ENCODE peak calls at places on chromosome 1, in six cellular contexts. One of them, this sample, is unnamed.

GRCh38 chr1:45840704-45841103 is 37.3 kb downstream of the MAST2 start:
- DNase-seq in fibroblast of lung: no peak
- DNase-seq in astrocyte: no peak
- DNase-seq in fibroblast of the aortic adventitia: peak
- DNase-seq in AG09309: no peak
- DNase-seq in uterus: no peak
- DNase-seq in this sample: no peak

GRCh38 chr1:156214024-156214748 is 1.4 kb downstream of the PMF1 start:
- DNase-seq in fibroblast of lung: peak
- DNase-seq in astrocyte: peak
- DNase-seq in fibroblast of the aortic adventitia: peak
- DNase-seq in AG09309: no peak
- DNase-seq in uterus: no peak
- DNase-seq in this sample: no peak

GRCh38 chr1:153793261-153793972 is 18.2 kb downstream of the SLC27A3 start:
- DNase-seq in AG09309: no peak
- DNase-seq in fibroblast of lung: no peak
- DNase-seq in uterus: no peak
- DNase-seq in astrocyte: no peak
- DNase-seq in fibroblast of the aortic adventitia: no peak
- DNase-seq in this sample: no peak

GRCh38 chr1:179002552-179003345 is 22.9 kb upstream of the FAM20B start:
- DNase-seq in fibroblast of the aortic adventitia: peak
- DNase-seq in AG09309: no peak
- DNase-seq in astrocyte: peak
- DNase-seq in uterus: peak
- DNase-seq in fibroblast of lung: peak
- DNase-seq in this sample: no peak

GRCh38 chr1:61184035-61184713 is 101.8 kb downstream of the NFIA start:
- DNase-seq in uterus: peak
- DNase-seq in fibroblast of the aortic adventitia: peak
- DNase-seq in astrocyte: peak
- DNase-seq in AG09309: no peak
- DNase-seq in fibroblast of lung: peak
- DNase-seq in this sample: peak

GRCh38 chr1:92876351-92876750 is 44.5 kb downstream of the RPL5 start:
- DNase-seq in fibroblast of lung: no peak
- DNase-seq in AG09309: no peak
- DNase-seq in uterus: no peak
- DNase-seq in astrocyte: no peak
- DNase-seq in fibroblast of the aortic adventitia: no peak
- DNase-seq in this sample: no peak

GRCh38 chr1:218600968-218601367 is 255.8 kb downstream of the TGFB2 start:
- DNase-seq in fibroblast of lung: peak
- DNase-seq in astrocyte: no peak
- DNase-seq in fibroblast of the aortic adventitia: peak
- DNase-seq in uterus: no peak
- DNase-seq in AG09309: no peak
- DNase-seq in this sample: no peak

GRCh38 chr1:156859523-156860112 is 701 bp upstream of the INSRR start:
- DNase-seq in astrocyte: peak
- DNase-seq in fibroblast of the aortic adventitia: peak
- DNase-seq in uterus: no peak
- DNase-seq in fibroblast of lung: peak
- DNase-seq in AG09309: no peak
- DNase-seq in this sample: no peak

GRCh38 chr1:234772345-234773147 is 162.6 kb upstream of the IRF2BP2 start:
- DNase-seq in fibroblast of lung: peak
- DNase-seq in AG09309: peak
- DNase-seq in fibroblast of the aortic adventitia: peak
- DNase-seq in uterus: peak
- DNase-seq in astrocyte: peak
- DNase-seq in this sample: peak

GRCh38 chr1:201877877-201878339 is 10.8 kb upstream of the SHISA4 start:
- DNase-seq in uterus: no peak
- DNase-seq in astrocyte: peak
- DNase-seq in AG09309: no peak
- DNase-seq in fibroblast of lung: peak
- DNase-seq in fibroblast of the aortic adventitia: peak
- DNase-seq in this sample: no peak

GRCh38 chr1:32701951-32702598 is 495 bp downstream of the SYNC start:
- DNase-seq in fibroblast of the aortic adventitia: peak
- DNase-seq in AG09309: no peak
- DNase-seq in fibroblast of lung: peak
- DNase-seq in astrocyte: peak
- DNase-seq in uterus: peak
- DNase-seq in this sample: no peak

GRCh38 chr1:205774277-205775014 is 836 bp downstream of the RAB29 start:
- DNase-seq in fibroblast of lung: peak
- DNase-seq in AG09309: no peak
- DNase-seq in uterus: no peak
- DNase-seq in fibroblast of the aortic adventitia: no peak
- DNase-seq in astrocyte: no peak
- DNase-seq in this sample: no peak

GRCh38 chr1:246583448-246584185 is 17.4 kb downstream of the CNST start:
- DNase-seq in uterus: peak
- DNase-seq in fibroblast of lung: no peak
- DNase-seq in astrocyte: no peak
- DNase-seq in AG09309: no peak
- DNase-seq in fibroblast of the aortic adventitia: peak
- DNase-seq in this sample: peak

GRCh38 chr1:156167536-156167935 is 14.2 kb downstream of the SEMA4A start:
- DNase-seq in uterus: no peak
- DNase-seq in fibroblast of the aortic adventitia: peak
- DNase-seq in fibroblast of lung: peak
- DNase-seq in astrocyte: peak
- DNase-seq in AG09309: no peak
- DNase-seq in this sample: no peak

GRCh38 chr1:30151119-30151518 is 572.3 kb downstream of the MATN1 start:
- DNase-seq in uterus: no peak
- DNase-seq in fibroblast of the aortic adventitia: no peak
- DNase-seq in AG09309: no peak
- DNase-seq in fibroblast of lung: no peak
- DNase-seq in astrocyte: no peak
- DNase-seq in this sample: no peak

GRCh38 chr1:79785964-79786363 is 779.4 kb upstream of the ADGRL4 start:
- DNase-seq in AG09309: no peak
- DNase-seq in astrocyte: no peak
- DNase-seq in uterus: no peak
- DNase-seq in fibroblast of lung: no peak
- DNase-seq in fibroblast of the aortic adventitia: no peak
- DNase-seq in this sample: no peak

GRCh38 chr1:29864431-29865022 is 628.2 kb downstream of the PTPRU start:
- DNase-seq in uterus: no peak
- DNase-seq in astrocyte: no peak
- DNase-seq in fibroblast of lung: no peak
- DNase-seq in fibroblast of the aortic adventitia: no peak
- DNase-seq in AG09309: no peak
- DNase-seq in this sample: no peak

GRCh38 chr1:21293537-21294265 is 3.4 kb upstream of the ECE1 start:
- DNase-seq in AG09309: no peak
- DNase-seq in fibroblast of the aortic adventitia: no peak
- DNase-seq in fibroblast of lung: no peak
- DNase-seq in uterus: no peak
- DNase-seq in astrocyte: no peak
- DNase-seq in this sample: no peak

GRCh38 chr1:99727575-99728190 is 38.8 kb downstream of the FRRS1 start:
- DNase-seq in fibroblast of the aortic adventitia: peak
- DNase-seq in fibroblast of lung: peak
- DNase-seq in astrocyte: peak
- DNase-seq in uterus: no peak
- DNase-seq in AG09309: peak
- DNase-seq in this sample: no peak

GRCh38 chr1:80509965-80510522 is 1290.7 kb upstream of the ADGRL2 start:
- DNase-seq in AG09309: no peak
- DNase-seq in fibroblast of the aortic adventitia: no peak
- DNase-seq in fibroblast of lung: no peak
- DNase-seq in uterus: no peak
- DNase-seq in astrocyte: no peak
- DNase-seq in this sample: no peak

GRCh38 chr1:23897083-23897482 is 16.1 kb downstream of the CNR2 start:
- DNase-seq in fibroblast of lung: no peak
- DNase-seq in AG09309: no peak
- DNase-seq in fibroblast of the aortic adventitia: no peak
- DNase-seq in astrocyte: no peak
- DNase-seq in uterus: no peak
- DNase-seq in this sample: no peak

GRCh38 chr1:169634877-169635276 is 5.0 kb upstream of the SELP start:
- DNase-seq in fibroblast of the aortic adventitia: no peak
- DNase-seq in astrocyte: no peak
- DNase-seq in AG09309: no peak
- DNase-seq in fibroblast of lung: no peak
- DNase-seq in uterus: no peak
- DNase-seq in this sample: no peak

GRCh38 chr1:59692591-59692990 is 122.2 kb upstream of the HOOK1 start:
- DNase-seq in uterus: peak
- DNase-seq in fibroblast of lung: peak
- DNase-seq in AG09309: peak
- DNase-seq in astrocyte: peak
- DNase-seq in fibroblast of the aortic adventitia: peak
- DNase-seq in this sample: peak

GRCh38 chr1:86441997-86442396 is 18.0 kb downstream of the CLCA2 start:
- DNase-seq in AG09309: no peak
- DNase-seq in astrocyte: no peak
- DNase-seq in fibroblast of the aortic adventitia: no peak
- DNase-seq in fibroblast of lung: no peak
- DNase-seq in uterus: no peak
- DNase-seq in this sample: no peak

GRCh38 chr1:113811353-113811887 is 856 bp downstream of the RSBN1 start:
- DNase-seq in AG09309: no peak
- DNase-seq in uterus: no peak
- DNase-seq in fibroblast of the aortic adventitia: peak
- DNase-seq in fibroblast of lung: peak
- DNase-seq in astrocyte: no peak
- DNase-seq in this sample: no peak

GRCh38 chr1:206766251-206766856 is 4.2 kb upstream of the IL19 start:
- DNase-seq in fibroblast of the aortic adventitia: peak
- DNase-seq in fibroblast of lung: peak
- DNase-seq in AG09309: peak
- DNase-seq in uterus: no peak
- DNase-seq in astrocyte: peak
- DNase-seq in this sample: peak

GRCh38 chr1:228697209-228698016 is 37.9 kb upstream of the RHOU start:
- DNase-seq in AG09309: peak
- DNase-seq in fibroblast of the aortic adventitia: peak
- DNase-seq in fibroblast of lung: peak
- DNase-seq in uterus: peak
- DNase-seq in astrocyte: peak
- DNase-seq in this sample: peak

GRCh38 chr1:48216941-48217340 is 5.6 kb upstream of the SLC5A9 start:
- DNase-seq in uterus: no peak
- DNase-seq in fibroblast of lung: no peak
- DNase-seq in AG09309: no peak
- DNase-seq in fibroblast of the aortic adventitia: no peak
- DNase-seq in astrocyte: no peak
- DNase-seq in this sample: no peak

GRCh38 chr1:48216276-48216675 is 6.2 kb upstream of the SLC5A9 start:
- DNase-seq in astrocyte: no peak
- DNase-seq in AG09309: no peak
- DNase-seq in fibroblast of lung: no peak
- DNase-seq in uterus: no peak
- DNase-seq in fibroblast of the aortic adventitia: no peak
- DNase-seq in this sample: no peak

GRCh38 chr1:48219803-48220202 is 2.7 kb upstream of the SLC5A9 start:
- DNase-seq in fibroblast of the aortic adventitia: no peak
- DNase-seq in fibroblast of lung: no peak
- DNase-seq in uterus: no peak
- DNase-seq in AG09309: no peak
- DNase-seq in astrocyte: no peak
- DNase-seq in this sample: no peak

GRCh38 chr1:48215222-48215621 is 7.3 kb upstream of the SLC5A9 start:
- DNase-seq in uterus: no peak
- DNase-seq in fibroblast of lung: no peak
- DNase-seq in astrocyte: no peak
- DNase-seq in fibroblast of the aortic adventitia: no peak
- DNase-seq in AG09309: no peak
- DNase-seq in this sample: no peak

DNA sequence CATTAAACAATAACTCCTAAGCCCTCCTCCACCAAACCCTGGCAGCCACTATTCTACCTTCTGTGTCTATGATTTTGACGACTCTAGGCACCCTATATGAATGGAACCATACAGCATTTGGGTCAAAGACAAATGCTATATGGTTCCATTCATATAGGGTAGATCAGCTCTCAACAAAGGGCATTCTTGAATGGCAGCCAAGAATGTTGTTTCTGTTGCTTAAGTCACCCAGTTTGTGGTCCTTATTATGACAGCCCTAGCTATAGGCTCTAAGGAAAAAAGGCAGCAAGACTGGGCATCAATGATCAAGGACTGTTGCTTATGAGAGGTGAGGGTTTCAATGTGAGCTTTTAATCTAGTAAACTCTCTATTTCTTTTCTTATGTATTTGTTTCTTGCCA is 4.7 kb upstream of the SLC5A9 start:
- DNase-seq in astrocyte: no peak
- DNase-seq in fibroblast of lung: no peak
- DNase-seq in AG09309: no peak
- DNase-seq in uterus: no peak
- DNase-seq in fibroblast of the aortic adventitia: no peak
- DNase-seq in this sample: no peak
- TF ChIP-seq CTCF in astrocyte: no peak
- TF ChIP-seq CTCF in fibroblast of lung: no peak
- TF ChIP-seq CTCF in AG09309: no peak
- TF ChIP-seq CTCF in uterus: no peak
- TF ChIP-seq CTCF in fibroblast of the aortic adventitia: no peak
- TF ChIP-seq CTCF in this sample: no peak

GRCh38 chr1:84888753-84889152 is 4.3 kb downstream of the LPAR3 start:
- DNase-seq in astrocyte: no peak
- DNase-seq in AG09309: no peak
- DNase-seq in uterus: no peak
- DNase-seq in fibroblast of the aortic adventitia: no peak
- DNase-seq in fibroblast of lung: no peak
- DNase-seq in this sample: no peak
- TF ChIP-seq CTCF in astrocyte: no peak
- TF ChIP-seq CTCF in AG09309: no peak
- TF ChIP-seq CTCF in uterus: no peak
- TF ChIP-seq CTCF in fibroblast of the aortic adventitia: no peak
- TF ChIP-seq CTCF in fibroblast of lung: no peak
- TF ChIP-seq CTCF in this sample: no peak

DNA sequence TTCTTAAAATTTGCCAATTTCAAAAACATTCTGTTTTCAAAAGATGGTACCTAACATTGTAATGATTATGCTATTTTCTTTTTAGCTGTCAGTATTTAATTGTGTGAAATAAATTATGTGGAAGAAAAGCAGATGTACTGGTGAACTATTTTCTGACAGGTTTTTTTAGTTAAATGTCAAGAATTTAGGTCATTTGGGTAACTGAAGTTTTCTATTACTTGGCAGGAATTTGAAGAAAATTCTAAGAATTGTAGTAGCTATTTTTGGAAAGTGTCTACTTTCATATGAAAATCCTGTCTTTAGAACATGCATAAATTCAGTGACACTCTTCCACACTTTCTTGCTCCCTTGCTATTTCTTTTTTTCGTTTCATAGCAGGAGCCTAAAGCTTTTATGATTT is 28.5 kb upstream of the PTPRC start:
- DNase-seq in AG09309: no peak
- DNase-seq in astrocyte: no peak
- DNase-seq in fibroblast of lung: no peak
- DNase-seq in uterus: no peak
- DNase-seq in fibroblast of the aortic adventitia: no peak
- DNase-seq in this sample: no peak
- TF ChIP-seq CTCF in AG09309: no peak
- TF ChIP-seq CTCF in astrocyte: no peak
- TF ChIP-seq CTCF in fibroblast of lung: no peak
- TF ChIP-seq CTCF in uterus: no peak
- TF ChIP-seq CTCF in fibroblast of the aortic adventitia: no peak
- TF ChIP-seq CTCF in this sample: no peak

GRCh38 chr1:236144446-236145150 is 2.3 kb downstream of the GPR137B start:
- DNase-seq in uterus: no peak
- DNase-seq in astrocyte: no peak
- DNase-seq in AG09309: no peak
- DNase-seq in fibroblast of lung: no peak
- DNase-seq in fibroblast of the aortic adventitia: no peak
- DNase-seq in this sample: no peak
- TF ChIP-seq CTCF in uterus: no peak
- TF ChIP-seq CTCF in astrocyte: no peak
- TF ChIP-seq CTCF in AG09309: no peak
- TF ChIP-seq CTCF in fibroblast of lung: no peak
- TF ChIP-seq CTCF in fibroblast of the aortic adventitia: no peak
- TF ChIP-seq CTCF in this sample: no peak

This sample was measured in AG09319.